ENCODE peak calls at places on chromosomes 2 and 18, in six cellular contexts. Y is A549, T is NB4, B is stomach, E is GM12891, I is uterus. N is an unnamed sample.

GRCh38 chr2:42238644-42239288 is 69.6 kb downstream of the EML4 start:
- DNase-seq in I (peak; percentile 26), Y (peak; percentile 76), B (peak; percentile 62), E (no peak), T (peak; percentile 62), N (peak; percentile 24)

GRCh38 chr2:101858246-101858645 is 133.5 kb upstream of the IL1R2 start:
- DNase-seq in B (no peak), Y (no peak), E (no peak), I (no peak), T (no peak), N (no peak)

GRCh38 chr2:229446316-229446715 is 175.2 kb upstream of the PID1 start:
- DNase-seq in Y (no peak), B (no peak), T (no peak), I (no peak), E (no peak), N (no peak)

GRCh38 chr18:8124232-8125146 is 484.7 kb upstream of the RAB12 start:
- DNase-seq in I (no peak), T (no peak), B (no peak), Y (no peak), E (no peak), N (no peak)

GRCh38 chr2:231563378-231563961 is 29.2 kb upstream of the TEX44 start:
- DNase-seq in B (peak; percentile 33), Y (peak; percentile 75), T (peak; percentile 85), E (peak; percentile 63), I (peak; percentile 58), N (no peak)

GRCh38 chr2:214808481-214808931 is 977 bp downstream of the BARD1 start:
- DNase-seq in E (no peak), Y (no peak), I (no peak), B (no peak), T (no peak), N (no peak)

GRCh38 chr2:23221236-23221635 is 163.7 kb upstream of the KLHL29 start:
- DNase-seq in T (no peak), B (no peak), I (no peak), E (no peak), Y (no peak), N (no peak)

GRCh38 chr2:74414475-74414874 is 6.9 kb downstream of the C2orf81 start:
- DNase-seq in B (no peak), Y (no peak), E (no peak), I (no peak), T (no peak), N (no peak)

GRCh38 chr2:43238813-43239212 is 12.4 kb upstream of the ZFP36L2 start:
- DNase-seq in B (no peak), I (no peak), E (no peak), Y (no peak), T (no peak), N (no peak)

GRCh38 chr2:105803337-105803736 is 58.6 kb downstream of the NCK2 start:
- DNase-seq in Y (no peak), B (no peak), E (no peak), I (no peak), T (peak; percentile 56), N (no peak)

GRCh38 chr2:127065299-127065931 is 41.5 kb downstream of the BIN1 start:
- DNase-seq in B (no peak), E (no peak), T (no peak), I (no peak), Y (no peak), N (no peak)

GRCh38 chr18:56789004-56789888 is 138.1 kb downstream of the WDR7 start:
- DNase-seq in I (no peak), B (no peak), E (no peak), T (peak; percentile 1), Y (peak; percentile 36), N (no peak)

DNA sequence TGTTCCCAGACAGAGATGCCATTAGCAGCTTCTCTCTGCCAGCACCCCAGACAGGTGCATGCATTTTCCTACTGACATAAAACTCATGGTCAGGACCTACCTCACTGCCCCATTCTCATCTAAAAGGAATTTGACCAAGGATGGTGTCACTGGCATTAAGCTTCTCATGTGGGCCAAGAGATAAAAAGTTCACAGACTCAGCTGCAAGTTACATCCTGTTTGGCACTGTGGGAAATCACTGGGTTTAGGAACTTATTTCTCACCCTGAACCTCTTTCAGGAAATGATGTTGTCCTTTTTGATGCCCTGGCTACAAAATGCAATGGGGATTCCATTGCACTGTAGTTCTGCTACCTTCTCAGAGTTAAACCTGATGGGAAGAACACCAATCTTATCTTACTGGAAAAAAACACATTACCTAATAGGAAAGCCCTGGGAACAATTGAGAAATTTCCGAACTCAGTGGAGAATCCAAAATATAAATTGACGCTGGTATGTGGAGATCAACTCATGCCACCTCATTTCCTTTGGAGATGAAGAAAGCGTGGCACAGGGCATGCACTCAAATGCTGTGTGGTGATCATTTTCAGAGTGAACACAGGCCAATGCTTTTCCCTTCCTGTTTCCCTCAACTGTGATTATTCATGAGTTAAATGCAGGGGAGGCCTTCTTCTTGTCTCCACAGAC is 252.0 kb upstream of the COPS8 start:
- DNase-seq in Y (no peak), I (no peak), B (no peak), T (no peak), E (no peak), N (no peak)
- TF ChIP-seq POLR2A in Y (no peak), I (no peak), B (no peak), T (no peak), E (no peak), N (no peak)

GRCh38 chr2:176122633-176123482 is at the start of gene HOXD9:
- DNase-seq in I (peak; percentile 92), Y (no peak), E (no peak), T (no peak), B (no peak), N (peak; percentile 60)
- TF ChIP-seq POLR2A in I (peak; percentile 70), Y (no peak), E (no peak), T (no peak), B (no peak), N (no peak)

GRCh38 chr2:194253528-194254259 is 1403.3 kb upstream of the SLC39A10 start:
- DNase-seq in E (no peak), Y (no peak), B (no peak), I (no peak), T (no peak), N (no peak)
- TF ChIP-seq POLR2A in E (no peak), Y (no peak), B (no peak), I (no peak), T (no peak), N (no peak)

DNA sequence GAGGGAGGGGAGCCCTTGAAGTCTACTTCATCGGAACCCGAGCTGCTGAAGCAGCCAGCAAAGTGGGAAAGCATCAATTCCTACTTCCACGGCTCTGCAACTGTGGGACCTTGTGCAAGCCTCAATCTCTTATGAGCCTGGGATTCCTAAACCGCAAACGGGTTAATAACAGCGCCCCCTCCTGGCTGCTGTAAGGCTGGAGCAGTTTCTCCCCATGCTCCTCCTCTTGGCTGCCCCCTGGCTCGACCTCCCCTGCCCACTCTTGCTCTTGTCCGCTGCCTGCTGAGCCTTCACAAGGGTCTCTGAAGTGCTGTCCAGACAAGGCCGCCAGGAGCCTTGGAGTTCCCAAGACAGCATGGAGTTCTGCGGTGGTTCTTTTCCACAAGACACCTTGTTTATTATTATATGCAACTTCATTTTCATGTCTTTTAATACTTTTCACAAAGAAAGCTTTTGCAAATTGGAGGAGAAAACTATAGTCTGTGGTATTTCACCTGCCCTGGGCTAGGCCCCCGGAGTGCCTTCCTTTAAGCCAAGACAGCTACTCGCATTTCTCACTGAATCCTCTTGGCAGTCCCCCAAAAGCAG is 157.2 kb downstream of the DDX1 start:
- DNase-seq in Y (peak; percentile 74), B (peak; percentile 35), E (peak; percentile 41), T (peak; percentile 64), I (no peak), N (no peak)
- TF ChIP-seq POLR2A in Y (no peak), B (no peak), E (no peak), T (no peak), I (no peak), N (no peak)

GRCh38 chr2:20221169-20221938 is 3.6 kb downstream of the SDC1 start:
- DNase-seq in T (no peak), I (no peak), B (no peak), E (no peak), Y (no peak), N (no peak)
- TF ChIP-seq POLR2A in T (no peak), I (no peak), B (no peak), E (no peak), Y (no peak), N (no peak)

GRCh38 chr18:9803698-9804516 is 81.9 kb upstream of the TXNDC2 start:
- DNase-seq in I (no peak), Y (no peak), T (no peak), E (no peak), B (no peak), N (no peak)
- TF ChIP-seq POLR2A in I (no peak), Y (no peak), T (no peak), E (no peak), B (no peak), N (no peak)

GRCh38 chr2:159715451-159715850 is 3.1 kb downstream of the MARCHF7 start:
- DNase-seq in T (no peak), Y (no peak), I (no peak), E (no peak), B (no peak), N (no peak)
- TF ChIP-seq POLR2A in T (no peak), Y (no peak), I (no peak), E (no peak), B (no peak), N (no peak)

DNA sequence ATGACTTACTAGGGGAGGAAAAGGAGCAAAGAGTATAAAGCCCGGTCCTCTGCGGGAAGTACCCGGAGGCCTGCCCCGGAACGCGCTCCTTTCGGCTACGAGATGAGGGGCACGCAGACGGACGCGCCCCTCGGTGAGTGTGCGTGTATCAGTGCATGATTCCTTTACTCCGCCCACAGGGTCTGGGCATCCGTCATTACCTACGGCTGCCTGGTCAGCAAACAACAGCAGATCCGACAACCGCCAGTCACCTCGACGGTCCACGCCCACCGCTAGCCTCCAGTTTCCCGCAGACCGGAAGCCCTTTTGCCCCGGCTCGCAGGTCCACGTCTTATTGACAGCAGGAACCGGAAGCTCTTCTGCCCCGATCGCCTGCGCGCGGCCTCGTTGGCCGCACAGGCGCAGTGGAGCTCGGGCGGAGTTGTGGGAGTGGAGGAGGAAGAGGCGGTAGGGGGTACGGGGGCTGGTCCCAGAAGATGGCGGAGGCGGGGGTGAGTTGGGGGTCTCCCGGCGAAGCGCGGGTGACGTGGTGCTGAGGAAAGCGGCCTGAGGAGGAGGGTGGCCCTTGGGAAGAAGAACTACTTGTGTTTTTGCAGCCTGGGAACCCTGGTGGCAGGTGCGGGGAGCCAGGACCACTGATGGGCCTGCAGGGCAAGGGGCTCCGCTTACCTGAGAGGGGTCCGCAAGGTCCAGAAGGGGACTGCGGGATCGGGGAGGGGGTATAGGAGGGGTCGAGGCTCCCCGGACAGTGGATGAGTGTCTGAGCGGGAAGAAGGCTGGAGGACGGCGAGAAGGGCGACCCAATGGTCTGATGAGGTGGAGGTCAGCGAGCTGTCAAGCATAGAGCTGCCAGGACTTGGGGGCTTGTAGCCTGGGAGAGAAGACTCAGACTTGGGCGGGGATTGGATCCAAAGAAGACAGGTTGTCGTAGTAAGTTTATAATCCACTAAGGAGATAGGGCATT is at the start of gene INSIG2:
- DNase-seq in Y (peak; percentile 97), T (peak; percentile 99), I (peak; percentile 88), E (peak; percentile 69), B (peak; percentile 96), N (peak; percentile 97)
- TF ChIP-seq POLR2A in Y (peak; percentile 67), T (peak; percentile 42), I (peak; percentile 35), E (peak; percentile 38), B (peak; percentile 40), N (no peak)